ENCODE peak calls at places on chromosome 12, in four cellular contexts. N is GM12878, V is K562, Q is endothelial cell of umbilical vein. A is an unnamed sample.
A peak's percentile ranks its signal among the peaks of the same experiment; 100 is the strongest.

GRCh38 chr12:22731231-22731630 is 106.3 kb downstream of the ETNK1 start:
- DNase-seq in N (no peak), V (no peak), Q (no peak), A (no peak)

GRCh38 chr12:49293056-49293956 is 1.6 kb upstream of the PRPH start:
- DNase-seq in N (no peak), V (no peak), Q (no peak), A (no peak)

GRCh38 chr12:75881910-75882309 is 149.7 kb downstream of the PHLDA1 start:
- DNase-seq in N (no peak), V (no peak), Q (peak; percentile 19), A (peak; percentile 43)

GRCh38 chr12:38056701-38057689 is 259.6 kb upstream of the ALG10B start:
- DNase-seq in N (no peak), Q (no peak), V (no peak), A (no peak)

GRCh38 chr12:25615119-25615518 is 62.0 kb upstream of the LMNTD1 start:
- DNase-seq in N (no peak), Q (peak; percentile 66), V (peak; percentile 62), A (peak; percentile 97)

GRCh38 chr12:30357712-30358111 is 338.0 kb downstream of the IPO8 start:
- DNase-seq in Q (no peak), N (no peak), V (no peak), A (no peak)

GRCh38 chr12:12723681-12724420 is 6.7 kb downstream of the CDKN1B start:
- DNase-seq in N (no peak), V (peak; percentile 47), Q (peak; percentile 57), A (peak; percentile 25)

GRCh38 chr12:108306014-108306501 is 33.1 kb downstream of the CMKLR1 start:
- DNase-seq in Q (peak; percentile 77), V (peak; percentile 21), N (no peak), A (peak; percentile 15)

GRCh38 chr12:129753596-129753995 is 150.2 kb downstream of the TMEM132D start:
- DNase-seq in Q (no peak), V (no peak), N (no peak), A (no peak)

GRCh38 chr12:49875115-49875720 is 28.5 kb downstream of the FAIM2 start:
- DNase-seq in Q (no peak), N (no peak), V (no peak), A (no peak)

GRCh38 chr12:4701383-4701782 is 18.8 kb upstream of the GALNT8 start:
- DNase-seq in Q (no peak), V (no peak), N (no peak), A (peak; percentile 4)

GRCh38 chr12:80847575-80847974 is 90.2 kb downstream of the LIN7A start:
- DNase-seq in N (no peak), Q (no peak), V (no peak), A (no peak)

GRCh38 chr12:82931349-82932116 is 244.8 kb downstream of the TMTC2 start:
- DNase-seq in V (no peak), N (no peak), Q (no peak), A (no peak)

GRCh38 chr12:131928080-131928764 is 854 bp upstream of the PUS1 start:
- DNase-seq in V (peak; percentile 73), N (no peak), Q (no peak), A (peak; percentile 30)

GRCh38 chr12:95547522-95548055 is 3.7 kb downstream of the USP44 start:
- DNase-seq in Q (no peak), N (no peak), V (peak; percentile 53), A (peak; percentile 96)

GRCh38 chr12:63075376-63076000 is 75.5 kb downstream of the AVPR1A start:
- DNase-seq in N (no peak), Q (no peak), V (no peak), A (no peak)

GRCh38 chr12:52349196-52349595 is 18.1 kb downstream of the KRT85 start:
- DNase-seq in Q (no peak), N (no peak), V (no peak), A (peak; percentile 4)
- TF ChIP-seq CTCF in Q (no peak), N (no peak), V (no peak), A (no peak)

GRCh38 chr12:104358353-104359003 is 54.9 kb downstream of the EID3 start:
- DNase-seq in N (peak; percentile 44), Q (peak; percentile 66), V (peak; percentile 78), A (peak; percentile 61)
- TF ChIP-seq FOS in N (no peak), Q (no peak), V (no peak), A (no peak)

DNA sequence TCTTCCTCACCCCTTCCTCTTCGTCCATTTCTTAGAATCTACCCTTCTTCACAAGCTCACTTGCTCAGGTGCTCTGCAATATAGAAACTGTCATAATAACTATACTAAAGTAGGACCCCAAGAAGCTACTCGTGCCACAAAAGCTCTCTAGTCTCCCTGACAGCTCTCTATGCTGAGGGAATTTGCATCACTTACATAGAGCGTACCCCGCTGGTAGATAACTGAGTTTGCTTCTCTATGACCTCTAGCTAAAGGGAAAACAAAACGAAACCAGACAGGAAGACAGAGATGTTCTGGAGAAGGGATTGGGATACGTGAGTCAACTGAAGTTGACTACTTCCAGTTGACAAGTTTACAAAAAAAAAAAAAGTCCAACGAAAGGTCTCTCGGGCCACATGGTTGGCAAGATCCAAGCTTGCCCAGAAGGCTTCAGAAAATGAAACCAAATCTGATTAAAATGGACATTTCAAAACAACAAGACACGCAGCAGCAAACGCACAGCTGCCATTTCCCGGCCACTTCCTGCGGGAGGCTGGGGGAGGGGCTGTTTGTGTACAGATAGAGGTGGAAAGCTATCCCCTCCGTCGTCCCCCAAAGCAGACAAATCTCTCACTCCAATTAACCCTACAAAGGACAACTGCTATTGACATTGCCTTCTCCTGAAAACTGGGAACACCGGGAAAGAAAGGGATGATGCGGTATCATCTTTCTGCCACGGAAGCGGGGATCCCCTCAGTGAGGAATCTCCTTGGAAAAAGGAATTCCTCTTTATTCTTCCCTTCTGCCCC is 1.3 kb downstream of the BAZ2A start:
- DNase-seq in Q (peak; percentile 80), N (no peak), V (peak; percentile 66), A (peak; percentile 74)
- H2AFZ ChIP-seq in Q (no peak overlapping the region), N (no peak overlapping the region), V (peak overlapping the region; percentile 19), A (peak overlapping the region; percentile 79)

GRCh38 chr12:47408171-47408871 is 297.5 kb downstream of the RPAP3 start:
- DNase-seq in N (peak; percentile 40), Q (peak; percentile 12), V (peak; percentile 52), A (no peak)
- TF ChIP-seq CTCF in N (peak; percentile 66), Q (no peak), V (peak; percentile 56), A (peak; percentile 12)

GRCh38 chr12:106106892-106107291 is 31.9 kb downstream of the NUAK1 start:
- DNase-seq in Q (peak; percentile 68), V (no peak), N (no peak), A (peak; percentile 58)
- TF ChIP-seq FOS in Q (no peak), V (no peak), N (no peak), A (no peak)

A was measured in IMR-90.